ENCODE peak calls at places on chromosomes 5 and 9, in six cellular contexts. M, B, U, G, C and W are unnamed samples.

GRCh38 chr5:63170496-63170895 is 591.9 kb downstream of the LRRC70 start:
- DNase-seq in C (no peak), U (no peak), B (no peak), M (no peak), G (no peak), W (no peak)

GRCh38 chr9:135070198-135070951 is 17.1 kb upstream of the OLFM1 start:
- DNase-seq in U (no peak), G (no peak), C (no peak), M (no peak), B (peak), W (no peak)

GRCh38 chr5:91307023-91307422 is 76.1 kb downstream of the ARRDC3 start:
- DNase-seq in B (no peak), C (peak), G (no peak), M (no peak), U (no peak), W (no peak)

GRCh38 chr9:959914-960313 is 16.5 kb upstream of the DMRT3 start:
- DNase-seq in B (no peak), U (no peak), M (no peak), G (no peak), C (no peak), W (no peak)

GRCh38 chr9:4985376-4986266 is 549 bp downstream of the JAK2 start:
- DNase-seq in G (peak), M (no peak), C (peak), B (peak), U (no peak), W (peak)

GRCh38 chr5:97142521-97143254 is at the start of gene LIX1:
- DNase-seq in M (peak), B (no peak), G (no peak), C (peak), U (peak), W (peak)

GRCh38 chr9:37968228-37968672 is 64.3 kb upstream of the SLC25A51 start:
- DNase-seq in C (peak), U (no peak), B (peak), G (no peak), M (no peak), W (no peak)

GRCh38 chr5:102583663-102584062 is 84.9 kb upstream of the SLCO6A1 start:
- DNase-seq in B (no peak), M (no peak), C (peak), U (peak), G (no peak), W (peak)

GRCh38 chr9:106450549-106450948 is 412.4 kb upstream of the ZNF462 start:
- DNase-seq in M (no peak), U (no peak), G (no peak), C (peak), B (no peak), W (no peak)

GRCh38 chr5:76082790-76083554 is at the start of gene SV2C:
- DNase-seq in C (peak), G (no peak), U (no peak), B (peak), M (peak), W (no peak)

GRCh38 chr9:133597316-133597957 is 11.8 kb downstream of the FAM163B start:
- DNase-seq in G (no peak), B (no peak), M (no peak), C (no peak), U (no peak), W (no peak)

GRCh38 chr5:76014005-76014404 is 69.2 kb upstream of the SV2C start:
- DNase-seq in G (no peak), B (no peak), M (no peak), U (no peak), C (no peak), W (no peak)

GRCh38 chr5:18764161-18764560 is 1129.9 kb downstream of the TAF11L14 start:
- DNase-seq in M (no peak), B (no peak), C (no peak), G (no peak), U (no peak), W (no peak)

GRCh38 chr5:154273028-154273617 is 82.6 kb downstream of the GALNT10 start:
- DNase-seq in M (no peak), U (no peak), G (no peak), B (no peak), C (peak), W (no peak)

GRCh38 chr5:108858959-108859358 is 111.3 kb downstream of the FER start:
- DNase-seq in B (no peak), G (no peak), U (no peak), M (no peak), C (peak), W (no peak)

GRCh38 chr9:83629433-83630104 is 6.6 kb downstream of the IDNK start:
- DNase-seq in M (no peak), C (no peak), G (no peak), U (no peak), B (no peak), W (no peak)

GRCh38 chr5:149636861-149637246 is 55.6 kb downstream of the ARHGEF37 start:
- DNase-seq in B (peak), G (no peak), M (peak), U (peak), C (peak), W (peak)

GRCh38 chr5:76521240-76521758 is 101.9 kb downstream of the F2RL2 start:
- DNase-seq in M (no peak), C (peak), G (no peak), U (no peak), B (no peak), W (no peak)